ENCODE peak calls at places on chromosomes 2 and 18, in nine cellular contexts. H, P, F, E, X, M, O, J and Q are unnamed samples.

GRCh38 chr18:46623541-46623940 is 33.5 kb downstream of the LOXHD1 start:
- DNase-seq in H (no peak), P (no peak), F (peak), E (no peak), X (no peak), M (peak), O (no peak), J (peak), Q (no peak)

GRCh38 chr2:67400560-67401464 is 3.7 kb downstream of the ETAA1 start:
- DNase-seq in H (peak), P (no peak), F (peak), E (no peak), X (no peak), M (no peak), O (no peak), J (no peak), Q (no peak)

GRCh38 chr2:45212953-45213635 is 203.8 kb upstream of the SIX2 start:
- DNase-seq in H (no peak), P (no peak), F (no peak), E (no peak), X (no peak), M (no peak), O (no peak), J (no peak), Q (no peak)

GRCh38 chr2:225270861-225271260 is 128.6 kb upstream of the NYAP2 start:
- DNase-seq in H (peak), P (peak), F (peak), E (peak), X (peak), M (peak), O (peak), J (peak), Q (no peak)

GRCh38 chr2:33272001-33272400 is 204.4 kb upstream of the RASGRP3 start:
- DNase-seq in H (no peak), P (no peak), F (peak), E (peak), X (no peak), M (no peak), O (no peak), J (peak), Q (no peak)

GRCh38 chr2:35973132-35973736 is 382.3 kb upstream of the CRIM1 start:
- DNase-seq in H (peak), P (peak), F (peak), E (peak), X (peak), M (peak), O (no peak), J (peak), Q (peak)

GRCh38 chr2:70977605-70978205 is 725 bp upstream of the ANKRD53 start:
- DNase-seq in H (peak), P (no peak), F (peak), E (no peak), X (peak), M (peak), O (no peak), J (peak), Q (no peak)

GRCh38 chr2:172698041-172698863 is 37.4 kb upstream of the RAPGEF4 start:
- DNase-seq in H (peak), P (peak), F (peak), E (no peak), X (no peak), M (no peak), O (peak), J (no peak), Q (no peak)

GRCh38 chr2:158138255-158138654 is 36.6 kb downstream of the UPP2 start:
- DNase-seq in H (peak), P (peak), F (no peak), E (no peak), X (no peak), M (no peak), O (no peak), J (no peak), Q (no peak)

GRCh38 chr2:220891405-220891804 is 680.7 kb downstream of the EPHA4 start:
- DNase-seq in H (peak), P (peak), F (peak), E (no peak), X (peak), M (no peak), O (peak), J (no peak), Q (peak)

GRCh38 chr18:7272268-7273049 is 41.6 kb downstream of the LRRC30 start:
- DNase-seq in H (peak), P (peak), F (peak), E (no peak), X (peak), M (peak), O (no peak), J (peak), Q (peak)

GRCh38 chr2:6877402-6878305 is at the start of gene RSAD2:
- DNase-seq in H (peak), P (peak), F (peak), E (no peak), X (no peak), M (no peak), O (no peak), J (peak), Q (no peak)

GRCh38 chr2:226656367-226656766 is 143.3 kb downstream of the IRS1 start:
- DNase-seq in H (no peak), P (no peak), F (no peak), E (no peak), X (no peak), M (no peak), O (no peak), J (no peak), Q (no peak)

GRCh38 chr18:58605027-58606020 is 23.6 kb downstream of the ALPK2 start:
- DNase-seq in H (peak), P (no peak), F (peak), E (no peak), X (no peak), M (no peak), O (peak), J (no peak), Q (no peak)

GRCh38 chr2:230798769-230799399 is 65.9 kb upstream of the ITM2C start:
- DNase-seq in H (peak), P (peak), F (peak), E (peak), X (peak), M (peak), O (no peak), J (peak), Q (peak)

GRCh38 chr2:94762600-94762999 is 108.6 kb upstream of the TEKT4 start:
- DNase-seq in H (peak), P (no peak), F (peak), E (no peak), X (peak), M (no peak), O (no peak), J (no peak), Q (no peak)

GRCh38 chr2:48315847-48316194 is 214.1 kb upstream of the STON1 start:
- DNase-seq in H (peak), P (peak), F (peak), E (peak), X (peak), M (peak), O (no peak), J (peak), Q (peak)

GRCh38 chr2:138536740-138537139 is 35.2 kb downstream of the SPOPL start:
- DNase-seq in H (no peak), P (no peak), F (no peak), E (no peak), X (no peak), M (no peak), O (no peak), J (no peak), Q (no peak)

GRCh38 chr2:222289280-222290250 is 9.2 kb downstream of the PAX3 start:
- DNase-seq in H (no peak), P (no peak), F (no peak), E (no peak), X (peak), M (no peak), O (no peak), J (no peak), Q (no peak)

GRCh38 chr18:60543646-60544045 is 171.1 kb upstream of the MC4R start:
- DNase-seq in H (no peak), P (no peak), F (no peak), E (no peak), X (no peak), M (no peak), O (no peak), J (no peak), Q (no peak)

GRCh38 chr18:56921888-56922480 is 224.9 kb upstream of the BOD1L2 start:
- DNase-seq in H (no peak), P (no peak), F (no peak), E (no peak), X (no peak), M (no peak), O (no peak), J (no peak), Q (no peak)

GRCh38 chr18:8871484-8871883 is 166.1 kb downstream of the MTCL1 start:
- DNase-seq in H (peak), P (no peak), F (peak), E (no peak), X (no peak), M (no peak), O (no peak), J (no peak), Q (no peak)

GRCh38 chr18:8874872-8875271 is 169.5 kb downstream of the MTCL1 start:
- DNase-seq in H (no peak), P (no peak), F (no peak), E (no peak), X (no peak), M (no peak), O (no peak), J (no peak), Q (no peak)

GRCh38 chr18:8881103-8881502 is 175.7 kb downstream of the MTCL1 start:
- DNase-seq in H (no peak), P (no peak), F (no peak), E (no peak), X (no peak), M (no peak), O (no peak), J (no peak), Q (no peak)

GRCh38 chr18:8882632-8883408 is 177.5 kb downstream of the MTCL1 start:
- DNase-seq in H (peak), P (no peak), F (peak), E (peak), X (peak), M (no peak), O (peak), J (peak), Q (peak)

GRCh38 chr18:8876887-8877286 is 171.5 kb downstream of the MTCL1 start:
- DNase-seq in H (peak), P (no peak), F (no peak), E (no peak), X (no peak), M (no peak), O (no peak), J (no peak), Q (no peak)
- TF ChIP-seq EZH2phosphoT487 in H (no peak), P (no peak), F (no peak), E (no peak), X (no peak), M (no peak), O (no peak), J (no peak), Q (no peak)

GRCh38 chr2:142165790-142166189 is 35.0 kb upstream of the LRP1B start:
- DNase-seq in H (peak), P (peak), F (peak), E (peak), X (peak), M (peak), O (peak), J (peak), Q (peak)
- TF ChIP-seq EZH2phosphoT487 in H (no peak), P (no peak), F (no peak), E (no peak), X (no peak), M (no peak), O (no peak), J (no peak), Q (no peak)

DNA sequence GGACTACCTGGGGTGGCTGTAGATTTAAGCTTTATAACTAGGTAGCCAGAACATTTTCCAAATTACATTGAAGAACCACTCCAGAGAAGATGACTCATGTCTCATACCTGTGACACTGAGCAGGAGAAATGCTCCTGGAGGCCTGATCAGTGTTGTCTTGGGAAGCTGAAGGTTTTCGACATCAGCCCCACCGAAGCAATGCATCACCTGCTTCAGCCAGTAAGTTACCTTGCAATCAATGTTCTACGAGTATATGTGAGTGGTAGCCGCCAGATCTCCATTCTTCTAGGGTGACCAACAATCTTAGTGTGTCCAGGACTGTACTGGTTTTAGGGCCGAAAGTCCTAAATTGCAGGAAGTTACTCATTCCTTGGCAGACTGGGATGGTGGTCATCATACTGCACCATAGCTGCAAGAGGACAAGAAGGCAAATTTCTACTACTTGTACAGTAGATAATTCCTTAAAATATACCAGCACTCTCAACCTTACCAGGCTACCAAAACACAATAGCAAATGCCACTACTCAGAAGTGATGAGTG is 109.3 kb upstream of the LINC00305 start:
- DNase-seq in H (no peak), P (no peak), F (no peak), E (no peak), X (no peak), M (no peak), O (no peak), J (no peak), Q (no peak)
- TF ChIP-seq EZH2phosphoT487 in H (no peak), P (no peak), F (no peak), E (no peak), X (no peak), M (no peak), O (no peak), J (no peak), Q (no peak)

DNA sequence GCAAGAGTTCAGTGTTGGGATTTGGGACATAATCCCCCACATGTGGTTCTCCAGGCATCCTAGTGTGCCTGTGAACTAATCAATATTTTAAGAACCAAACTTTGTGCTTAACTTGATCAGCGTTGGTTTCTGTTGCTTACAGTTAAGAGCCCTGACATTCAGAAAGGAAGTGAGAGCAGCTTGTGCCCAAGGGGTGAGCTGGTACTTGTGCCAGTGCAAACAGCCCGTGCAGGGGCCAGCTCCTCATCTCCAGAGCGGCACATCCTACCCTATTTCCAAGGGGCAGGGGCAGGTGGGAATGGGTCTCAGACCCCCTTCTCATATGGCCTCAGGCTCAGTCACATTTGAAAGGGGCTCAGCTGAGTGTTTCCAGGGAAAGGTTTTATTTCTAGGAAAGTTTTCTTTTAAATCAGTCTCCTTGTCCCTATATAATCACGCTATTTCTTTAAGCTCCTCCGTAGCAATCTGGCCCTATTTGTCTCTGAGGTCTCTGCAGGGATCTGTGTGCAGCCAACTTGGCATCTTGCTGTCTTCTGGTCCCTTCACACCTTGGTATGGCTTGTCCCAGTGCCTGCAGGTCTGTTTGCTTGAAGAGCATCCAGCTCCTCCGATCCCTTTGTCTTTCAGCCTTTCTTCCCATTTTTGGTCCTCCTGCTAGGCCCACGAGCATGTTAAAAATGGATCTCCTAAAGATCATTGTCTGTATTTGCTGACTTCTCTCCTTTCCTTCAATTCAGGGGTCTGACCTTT is 358.9 kb downstream of the HRH4 start:
- DNase-seq in H (no peak), P (no peak), F (no peak), E (no peak), X (no peak), M (no peak), O (no peak), J (no peak), Q (no peak)
- TF ChIP-seq EZH2phosphoT487 in H (no peak), P (no peak), F (no peak), E (no peak), X (no peak), M (no peak), O (no peak), J (no peak), Q (no peak)

GRCh38 chr2:109368798-109369197 is 239.8 kb downstream of the SH3RF3 start:
- DNase-seq in H (no peak), P (no peak), F (no peak), E (no peak), X (no peak), M (no peak), O (no peak), J (no peak), Q (no peak)
- TF ChIP-seq EZH2phosphoT487 in H (no peak), P (no peak), F (no peak), E (no peak), X (no peak), M (no peak), O (no peak), J (no peak), Q (no peak)

GRCh38 chr2:43171789-43172188 is 54.6 kb downstream of the ZFP36L2 start:
- DNase-seq in H (peak), P (peak), F (peak), E (no peak), X (no peak), M (peak), O (no peak), J (no peak), Q (no peak)
- TF ChIP-seq EZH2phosphoT487 in H (no peak), P (no peak), F (no peak), E (no peak), X (no peak), M (no peak), O (no peak), J (no peak), Q (no peak)

GRCh38 chr2:143704432-143705106 is 575.4 kb downstream of the ARHGAP15 start:
- DNase-seq in H (no peak), P (no peak), F (no peak), E (no peak), X (no peak), M (no peak), O (no peak), J (no peak), Q (no peak)

GRCh38 chr2:143701785-143702184 is 572.6 kb downstream of the ARHGAP15 start:
- DNase-seq in H (no peak), P (no peak), F (no peak), E (no peak), X (no peak), M (no peak), O (no peak), J (no peak), Q (no peak)

GRCh38 chr2:143706297-143706696 is 577.1 kb downstream of the ARHGAP15 start:
- DNase-seq in H (no peak), P (no peak), F (no peak), E (no peak), X (no peak), M (no peak), O (no peak), J (no peak), Q (no peak)

GRCh38 chr2:143702931-143703330 is 573.7 kb downstream of the ARHGAP15 start:
- DNase-seq in H (no peak), P (no peak), F (no peak), E (no peak), X (no peak), M (no peak), O (no peak), J (no peak), Q (no peak)

DNA sequence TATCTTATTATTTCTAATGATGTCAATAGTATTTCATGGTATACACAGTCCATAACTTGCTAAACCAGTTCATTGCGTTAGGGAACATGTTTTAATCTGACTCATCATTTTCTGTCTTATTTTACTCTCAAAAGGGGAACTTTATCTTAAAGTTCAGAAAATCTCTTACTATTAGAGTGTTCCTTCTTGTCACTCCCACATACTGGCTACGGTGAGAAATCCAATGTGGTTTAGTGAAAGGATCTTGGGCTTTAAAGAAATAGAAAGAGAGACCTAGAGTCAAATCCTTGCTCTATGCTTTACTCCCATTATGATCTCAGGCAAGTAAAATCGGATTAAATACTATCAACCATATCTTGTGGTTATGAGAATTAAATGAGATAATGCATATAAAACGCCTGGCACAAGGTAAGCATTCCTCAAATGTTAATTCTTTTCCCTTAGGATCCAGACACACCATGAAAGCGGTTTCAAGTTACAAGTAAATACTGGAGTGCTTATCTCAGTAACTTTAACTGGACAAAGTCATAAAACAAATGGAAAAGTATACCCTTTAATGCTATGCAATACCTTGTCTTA is 576.0 kb downstream of the ARHGAP15 start:
- DNase-seq in H (peak), P (no peak), F (no peak), E (no peak), X (no peak), M (no peak), O (no peak), J (no peak), Q (no peak)
- TF ChIP-seq EZH2phosphoT487 in H (no peak), P (no peak), F (no peak), E (no peak), X (no peak), M (no peak), O (no peak), J (no peak), Q (no peak)